ENCODE peak calls at places on chromosomes 3 and 15, in nine cellular contexts. K, R, S, H, C, F, E, L and G are unnamed samples.

GRCh38 chr3:73072634-73073033 is 11.2 kb downstream of the EBLN2 start:
- DNase-seq in F (no peak), C (no peak), L (no peak), E (no peak), H (no peak), K (no peak), S (no peak), R (no peak), G (no peak)

GRCh38 chr15:66779331-66780009 is 77.4 kb downstream of the SMAD6 start:
- DNase-seq in C (no peak), S (no peak), R (no peak), F (no peak), K (no peak), H (no peak), L (no peak), E (no peak), G (no peak)

GRCh38 chr3:148718982-148719862 is 21.5 kb downstream of the AGTR1 start:
- DNase-seq in K (no peak), R (no peak), S (peak; percentile 44), F (no peak), C (no peak), E (peak; percentile 16), L (peak; percentile 22), H (no peak), G (peak; percentile 32)

GRCh38 chr3:42780398-42780797 is 7.3 kb upstream of the CCDC13 start:
- DNase-seq in C (no peak), H (no peak), F (no peak), E (no peak), L (no peak), S (no peak), R (no peak), K (no peak), G (no peak)

GRCh38 chr15:61115679-61116078 is 113.4 kb downstream of the RORA start:
- DNase-seq in E (no peak), F (no peak), L (no peak), H (no peak), C (no peak), S (no peak), R (no peak), K (no peak), G (no peak)

GRCh38 chr3:52388933-52389332 is 56.0 kb downstream of the SEMA3G start:
- DNase-seq in E (no peak), R (no peak), S (no peak), C (no peak), H (no peak), F (no peak), L (no peak), K (no peak), G (no peak)

GRCh38 chr3:4551826-4552442 is 58.8 kb downstream of the ITPR1 start:
- DNase-seq in S (no peak), R (no peak), L (no peak), H (no peak), F (no peak), C (no peak), E (no peak), K (no peak), G (no peak)

GRCh38 chr15:58361291-58361759 is 70.5 kb upstream of the LIPC start:
- DNase-seq in C (no peak), R (peak; percentile 92), L (no peak), K (no peak), E (no peak), F (peak; percentile 92), H (no peak), S (peak; percentile 36), G (peak; percentile 65)

GRCh38 chr3:8560608-8561007 is 59.0 kb downstream of the LMCD1 start:
- DNase-seq in C (no peak), E (no peak), S (peak; percentile 98), H (no peak), F (peak; percentile 22), R (no peak), L (peak; percentile 48), K (no peak), G (peak; percentile 77)

GRCh38 chr15:63969652-63970421 is 76.4 kb downstream of the DAPK2 start:
- DNase-seq in K (no peak), H (no peak), S (peak; percentile 14), R (no peak), F (no peak), C (no peak), L (peak; percentile 23), E (no peak), G (no peak)

GRCh38 chr3:176941674-176942073 is 255.6 kb downstream of the TBL1XR1 start:
- DNase-seq in L (no peak), H (no peak), R (no peak), E (no peak), C (no peak), S (no peak), F (no peak), K (no peak), G (no peak)

GRCh38 chr15:63395730-63396545 is 14.3 kb upstream of the CA12 start:
- DNase-seq in C (no peak), L (no peak), F (no peak), H (no peak), K (no peak), S (no peak), E (no peak), R (no peak), G (no peak)

GRCh38 chr3:15859507-15860013 is 61.8 kb upstream of the ANKRD28 start:
- DNase-seq in L (peak; percentile 50), R (peak; percentile 41), S (peak; percentile 81), C (peak; percentile 16), F (no peak), K (peak; percentile 71), H (peak; percentile 89), E (peak; percentile 79), G (peak; percentile 57)

GRCh38 chr3:27079427-27080105 is 289.6 kb downstream of the NEK10 start:
- DNase-seq in E (no peak), R (no peak), F (no peak), K (no peak), C (no peak), L (no peak), H (no peak), S (peak; percentile 12), G (no peak)

GRCh38 chr3:192885374-192885773 is 32.3 kb downstream of the MB21D2 start:
- DNase-seq in C (no peak), S (no peak), E (no peak), L (no peak), K (no peak), H (no peak), F (no peak), R (no peak), G (no peak)

DNA sequence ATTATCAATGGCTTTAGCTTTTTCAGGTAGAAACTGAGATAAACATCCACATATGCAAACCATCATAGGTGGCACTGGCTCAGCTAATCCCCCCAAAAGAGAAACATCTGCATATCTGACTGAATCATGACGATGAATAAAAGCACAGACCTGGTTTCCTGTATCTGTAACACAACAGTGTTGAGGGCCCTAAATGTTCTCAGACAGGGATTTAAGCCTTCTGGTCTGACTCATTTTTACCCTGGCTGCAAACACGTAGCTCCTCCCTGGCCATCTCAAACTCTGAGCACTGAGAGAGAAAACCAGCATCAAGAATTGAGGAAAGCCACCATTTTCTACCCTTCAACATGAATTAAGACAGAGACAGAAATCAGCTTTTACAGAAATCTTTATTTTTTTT is 35.2 kb downstream of the GLB1 start:
- DNase-seq in S (peak; percentile 43), H (no peak), E (no peak), R (peak; percentile 7), L (peak; percentile 29), F (no peak), K (no peak), C (no peak), G (peak; percentile 64)
- TF ChIP-seq CTCF in S (no peak), H (no peak), E (no peak), R (no peak), L (no peak), F (no peak), K (no peak), C (no peak), G (no peak)

DNA sequence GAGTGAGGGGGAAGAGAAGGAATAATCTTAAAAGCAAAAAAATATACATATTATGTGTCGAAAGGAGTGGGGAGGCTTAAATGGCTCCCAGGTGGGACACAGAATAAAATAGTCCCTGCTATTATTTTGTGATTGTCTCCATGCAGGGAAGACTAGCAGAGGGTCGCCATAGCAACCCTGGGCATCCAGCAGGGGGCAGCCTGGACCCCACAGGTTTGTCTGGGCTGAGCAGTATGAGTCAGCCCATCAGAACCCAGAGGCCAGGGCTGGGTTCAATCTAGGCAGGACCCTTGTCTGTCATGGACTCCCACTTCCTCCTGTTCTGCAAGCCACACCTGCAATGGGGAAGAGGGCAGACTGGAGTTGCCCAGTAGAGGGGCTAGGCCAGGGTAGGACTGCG is 17.6 kb upstream of the LINGO1 start:
- DNase-seq in S (peak; percentile 5), L (no peak), R (no peak), K (peak; percentile 45), E (peak; percentile 86), H (peak; percentile 75), C (no peak), F (no peak), G (no peak)
- TF ChIP-seq CTCF in S (peak; percentile 32), L (no peak), R (peak; percentile 28), K (peak; percentile 43), E (peak; percentile 60), H (peak; percentile 58), C (no peak), F (peak; percentile 30), G (peak; percentile 66)

DNA sequence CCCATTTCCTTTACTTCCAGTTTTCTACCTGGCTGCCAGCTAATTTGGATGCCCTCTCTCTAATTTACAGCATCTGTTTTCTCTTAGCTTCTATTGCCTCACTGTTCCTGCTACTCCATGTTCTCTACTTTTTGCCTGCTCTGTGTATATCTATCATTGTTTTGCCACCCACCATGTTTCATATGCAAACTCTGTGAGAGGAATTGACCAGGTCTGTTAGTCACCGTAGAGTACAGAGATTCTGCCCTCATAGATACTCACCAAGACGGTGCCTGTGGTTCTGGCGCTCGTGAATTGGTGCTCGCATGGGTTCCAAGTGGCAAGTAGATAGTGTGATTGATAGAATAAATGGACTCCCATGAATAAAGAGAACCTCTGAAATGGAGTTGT is 288.8 kb downstream of the CNTN6 start:
- DNase-seq in R (no peak), S (no peak), F (no peak), K (no peak), H (no peak), E (no peak), C (no peak), L (no peak), G (no peak)
- TF ChIP-seq CTCF in R (no peak), S (no peak), F (no peak), K (no peak), H (no peak), E (no peak), C (no peak), L (no peak), G (no peak)

GRCh38 chr3:39386331-39386730 is 3.2 kb downstream of the SLC25A38 start:
- DNase-seq in F (no peak), R (no peak), H (no peak), S (no peak), E (no peak), L (no peak), K (no peak), C (no peak), G (no peak)
- TF ChIP-seq CTCF in F (no peak), R (no peak), H (no peak), S (no peak), E (no peak), L (no peak), K (no peak), C (no peak), G (no peak)